ENCODE peak calls at places on chromosomes 6 and 20, in five cellular contexts. S is AG04449, N is ascending aorta, D is fibroblast of lung, K is kidney. X is an unnamed sample.

GRCh38 chr6:75155586-75155985 is 50.3 kb downstream of the COL12A1 start:
- DNase-seq in S (no peak), N (no peak), D (no peak), K (no peak), X (no peak)

GRCh38 chr20:41058007-41058673 is 29.5 kb downstream of the TOP1 start:
- DNase-seq in S (peak; percentile 65), N (no peak), D (peak; percentile 58), K (no peak), X (peak; percentile 86)

GRCh38 chr6:84280639-84281038 is 53.2 kb upstream of the CEP162 start:
- DNase-seq in S (no peak), N (no peak), D (no peak), K (no peak), X (no peak)

GRCh38 chr6:16985484-16986284 is 116.2 kb upstream of the STMND1 start:
- DNase-seq in S (peak; percentile 87), N (no peak), D (peak; percentile 86), K (no peak), X (peak; percentile 81)

GRCh38 chr6:170095273-170095976 is 195.5 kb downstream of the DLL1 start:
- DNase-seq in S (no peak), N (no peak), D (no peak), K (peak; percentile 65), X (no peak)

GRCh38 chr6:45915776-45916348 is 99.8 kb downstream of the CLIC5 start:
- DNase-seq in S (no peak), N (no peak), D (no peak), K (no peak), X (no peak)

GRCh38 chr6:10479939-10480700 is 41.0 kb upstream of the GCNT2 start:
- DNase-seq in S (no peak), N (no peak), D (no peak), K (no peak), X (peak; percentile 40)

GRCh38 chr6:68779366-68779765 is 144.3 kb downstream of the ADGRB3 start:
- DNase-seq in S (no peak), N (no peak), D (no peak), K (no peak), X (no peak)

GRCh38 chr6:149170564-149171452 is 146.7 kb upstream of the TAB2 start:
- DNase-seq in S (no peak), N (no peak), D (peak; percentile 42), K (no peak), X (no peak)

GRCh38 chr20:45345104-45345936 is 2.9 kb downstream of the SDC4 start:
- DNase-seq in S (no peak), N (no peak), D (no peak), K (peak; percentile 86), X (no peak)

GRCh38 chr6:142444800-142445405 is 143.1 kb downstream of the ADGRG6 start:
- DNase-seq in S (no peak), N (no peak), D (peak; percentile 21), K (no peak), X (no peak)

GRCh38 chr6:12181481-12181880 is 108.7 kb upstream of the EDN1 start:
- DNase-seq in S (no peak), N (no peak), D (no peak), K (no peak), X (no peak)

GRCh38 chr6:170176621-170177382 is 114.1 kb downstream of the DLL1 start:
- DNase-seq in S (no peak), N (no peak), D (no peak), K (peak; percentile 79), X (no peak)

GRCh38 chr20:57398901-57399535 is 7.8 kb downstream of the RBM38 start:
- DNase-seq in S (no peak), N (no peak), D (no peak), K (peak; percentile 59), X (no peak)

GRCh38 chr6:149095842-149096241 is 221.7 kb upstream of the TAB2 start:
- DNase-seq in S (no peak), N (no peak), D (no peak), K (no peak), X (no peak)

GRCh38 chr6:89763550-89763949 is 56.0 kb downstream of the MDN1 start:
- DNase-seq in S (no peak), N (no peak), D (peak; percentile 19), K (no peak), X (peak; percentile 51)

GRCh38 chr6:10558575-10558974 is 37.4 kb downstream of the GCNT2 start:
- DNase-seq in S (no peak), N (no peak), D (no peak), K (no peak), X (no peak)

GRCh38 chr6:155085582-155086253 is 90.6 kb downstream of the TIAM2 start:
- DNase-seq in S (no peak), N (no peak), D (no peak), K (no peak), X (peak; percentile 95)

GRCh38 chr6:13383280-13384163 is 55.2 kb upstream of the TBC1D7 start:
- DNase-seq in S (no peak), N (no peak), D (peak; percentile 68), K (no peak), X (peak; percentile 57)

GRCh38 chr20:9200620-9201019 is 131.7 kb downstream of the PLCB4 start:
- DNase-seq in S (no peak), N (no peak), D (peak; percentile 42), K (no peak), X (peak; percentile 91)

GRCh38 chr20:25196701-25197120 is 1.2 kb downstream of the ENTPD6 start:
- DNase-seq in S (no peak), N (no peak), D (no peak), K (no peak), X (no peak)

GRCh38 chr6:105179244-105180065 is at the start of gene POPDC3:
- DNase-seq in S (no peak), N (no peak), D (peak; percentile 28), K (no peak), X (no peak)

GRCh38 chr6:29153083-29153482 is 17.6 kb upstream of the OR2J2 start:
- DNase-seq in S (no peak), N (no peak), D (no peak), K (no peak), X (no peak)

GRCh38 chr20:64240243-64241015 is 15.1 kb upstream of the PCMTD2 start:
- DNase-seq in S (no peak), N (no peak), D (no peak), K (peak; percentile 69), X (no peak)

GRCh38 chr6:135875446-135875845 is 23.9 kb downstream of the PDE7B start:
- DNase-seq in S (no peak), N (no peak), D (peak; percentile 38), K (no peak), X (peak; percentile 30)

GRCh38 chr20:21166801-21167200 is 40.9 kb downstream of the KIZ start:
- DNase-seq in S (no peak), N (no peak), D (no peak), K (no peak), X (no peak)

DNA sequence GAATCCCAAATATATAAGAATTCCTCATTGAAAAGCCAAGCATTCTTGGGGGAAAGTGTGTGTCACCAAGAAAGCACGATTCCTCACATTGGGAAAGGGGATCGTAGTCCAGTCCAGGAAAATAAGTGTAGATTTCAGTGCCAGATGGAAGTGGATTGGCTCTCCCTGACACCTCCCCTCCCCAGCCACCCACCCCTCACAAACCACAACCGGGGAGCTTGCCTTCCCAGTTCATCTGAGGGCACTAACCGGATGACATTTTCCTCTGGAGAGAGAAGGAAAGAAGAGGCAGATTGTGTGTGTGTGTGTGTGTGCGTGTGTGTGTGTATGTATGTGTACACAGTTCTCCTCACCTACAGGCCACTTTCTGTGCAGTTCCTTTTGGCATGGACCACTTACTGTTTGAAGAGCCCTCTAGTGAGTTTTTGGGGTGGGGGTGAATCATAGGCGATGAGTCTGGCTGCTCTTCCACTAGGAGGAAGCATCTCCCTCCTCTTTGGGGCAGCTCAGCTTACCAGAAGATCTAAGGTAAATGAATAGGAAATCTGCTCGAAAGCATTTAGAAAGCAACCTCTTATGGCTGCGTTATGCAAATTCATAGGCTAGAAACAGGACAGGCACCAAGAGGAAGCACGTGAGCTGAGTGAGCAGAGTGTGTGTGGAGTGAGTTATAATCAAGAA is 20.8 kb downstream of the DAAM2 start:
- DNase-seq in S (peak; percentile 70), N (no peak), D (peak; percentile 75), K (no peak), X (peak; percentile 93)
- TF ChIP-seq CTCF in S (peak; percentile 48), N (no peak), D (peak; percentile 28), K (no peak), X (no peak)

GRCh38 chr6:86682297-86682696 is 255.0 kb upstream of the HTR1E start:
- DNase-seq in S (no peak), N (no peak), D (no peak), K (no peak), X (no peak)
- TF ChIP-seq CTCF in S (no peak), N (no peak), D (no peak), K (no peak), X (no peak)

GRCh38 chr6:93424303-93425064 is 5.1 kb upstream of the EPHA7 start:
- DNase-seq in S (no peak), N (no peak), D (peak; percentile 46), K (no peak), X (no peak)
- TF ChIP-seq CTCF in S (no peak), N (no peak), D (peak; percentile 72), K (peak; percentile 38), X (peak; percentile 63)

GRCh38 chr6:42819803-42820508 is 38.1 kb downstream of the BICRAL start:
- DNase-seq in S (no peak), N (no peak), D (peak; percentile 23), K (no peak), X (no peak)

GRCh38 chr6:42820509-42821340 is 38.9 kb downstream of the BICRAL start:
- DNase-seq in S (no peak), N (no peak), D (peak; percentile 15), K (no peak), X (no peak)

GRCh38 chr6:42821341-42821668 is 39.5 kb downstream of the BICRAL start:
- DNase-seq in S (no peak), N (no peak), D (no peak), K (no peak), X (no peak)

GRCh38 chr6:42817910-42818309 is 36.1 kb downstream of the BICRAL start:
- DNase-seq in S (no peak), N (no peak), D (no peak), K (no peak), X (no peak)

DNA sequence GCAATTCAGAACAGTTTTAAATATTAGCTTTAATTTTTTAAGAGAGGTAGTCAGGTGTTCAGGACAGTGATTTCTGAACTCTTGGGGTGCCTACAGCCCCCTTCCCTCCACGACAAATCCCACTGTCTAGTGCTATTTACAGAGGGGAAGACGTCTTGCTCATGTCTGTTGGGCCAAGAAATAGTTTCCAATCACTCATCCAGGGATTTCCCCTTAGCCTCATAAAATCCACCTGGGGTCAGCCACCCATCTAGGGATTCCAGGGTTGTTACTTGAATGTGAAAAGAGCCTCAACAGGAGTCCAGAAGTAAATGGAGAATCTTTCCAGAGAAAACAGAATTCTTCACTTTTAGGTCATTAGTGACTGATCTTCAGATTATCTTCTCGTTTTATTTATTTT is 37.0 kb downstream of the BICRAL start:
- DNase-seq in S (no peak), N (no peak), D (no peak), K (no peak), X (no peak)
- TF ChIP-seq CTCF in S (no peak), N (no peak), D (no peak), K (no peak), X (no peak)

GRCh38 chr20:556984-557383 is 13.4 kb upstream of the CSNK2A1 start:
- DNase-seq in S (no peak), N (no peak), D (no peak), K (no peak), X (no peak)
- TF ChIP-seq CTCF in S (no peak), N (no peak), D (no peak), K (no peak), X (no peak)

GRCh38 chr6:147774856-147775255 is 266.4 kb downstream of the SAMD5 start:
- DNase-seq in S (no peak), N (no peak), D (no peak), K (no peak), X (no peak)
- TF ChIP-seq CTCF in S (no peak), N (no peak), D (peak; percentile 21), K (no peak), X (no peak)

GRCh38 chr6:35080821-35081425 is 60.2 kb downstream of the TCP11 start:
- DNase-seq in S (no peak), N (no peak), D (no peak), K (no peak), X (no peak)
- TF ChIP-seq CTCF in S (no peak), N (no peak), D (no peak), K (no peak), X (no peak)